ENCODE peak calls at places on chromosomes 2 and 18, in five cellular contexts. W is sigmoid colon, Y is suprapubic skin, T is stomach, B is transverse colon. R is an unnamed sample.

GRCh38 chr2:35410431-35411061 is 945.0 kb upstream of the CRIM1 start:
- DNase-seq in W (no peak), T (peak), Y (no peak), B (peak), R (peak)

GRCh38 chr18:54444309-54444914 is 86.7 kb downstream of the C18orf54 start:
- DNase-seq in T (peak), W (no peak), B (peak), Y (no peak), R (peak)

GRCh38 chr2:225773143-225773542 is 373.6 kb downstream of the NYAP2 start:
- DNase-seq in W (no peak), Y (no peak), T (no peak), B (no peak), R (no peak)

GRCh38 chr18:75635096-75635495 is 207.6 kb upstream of the SMIM21 start:
- DNase-seq in W (no peak), T (no peak), Y (no peak), B (no peak), R (no peak)

GRCh38 chr2:174198846-174199564 is 49.3 kb downstream of the OLA1 start:
- DNase-seq in T (no peak), W (no peak), Y (no peak), B (no peak), R (no peak)

GRCh38 chr2:221767106-221767878 is 195.2 kb upstream of the EPHA4 start:
- DNase-seq in W (no peak), T (no peak), Y (no peak), B (no peak), R (no peak)

GRCh38 chr2:177547772-177548171 is 155.2 kb downstream of the AGPS start:
- DNase-seq in W (no peak), Y (no peak), T (no peak), B (no peak), R (no peak)

GRCh38 chr2:2827237-2827636 is 496.2 kb upstream of the MYT1L start:
- DNase-seq in W (no peak), Y (no peak), B (no peak), T (peak), R (no peak)

GRCh38 chr2:155830817-155831579 is 501.5 kb downstream of the NR4A2 start:
- DNase-seq in B (no peak), Y (no peak), W (no peak), T (no peak), R (no peak)

GRCh38 chr2:178865537-178865936 is 58.3 kb upstream of the TTN start:
- DNase-seq in Y (no peak), B (no peak), W (no peak), T (no peak), R (no peak)

GRCh38 chr2:240803191-240803590 is 16.8 kb downstream of the KIF1A start:
- DNase-seq in W (no peak), B (no peak), Y (no peak), T (no peak), R (no peak)

GRCh38 chr2:84132371-84132770 is 326.7 kb downstream of the SUCLG1 start:
- DNase-seq in T (no peak), B (no peak), W (no peak), Y (no peak), R (no peak)

GRCh38 chr2:98883780-98884211 is 52.2 kb downstream of the CRACDL start:
- DNase-seq in W (no peak), Y (no peak), T (no peak), B (no peak), R (no peak)

GRCh38 chr18:27004056-27004829 is 138.7 kb upstream of the AQP4 start:
- DNase-seq in Y (no peak), W (no peak), B (no peak), T (no peak), R (no peak)

GRCh38 chr2:55672630-55673029 is 21.0 kb downstream of the PNPT1 start:
- DNase-seq in Y (no peak), B (no peak), W (no peak), T (no peak), R (no peak)

GRCh38 chr2:155368934-155369333 is 670.4 kb downstream of the KCNJ3 start:
- DNase-seq in Y (no peak), B (no peak), W (no peak), T (no peak), R (no peak)

GRCh38 chr2:164879901-164880535 is 38.4 kb upstream of the COBLL1 start:
- DNase-seq in B (no peak), T (no peak), Y (no peak), W (no peak), R (no peak)

GRCh38 chr2:151357359-151357758 is at the start of gene TNFAIP6:
- DNase-seq in W (no peak), Y (no peak), T (no peak), B (no peak), R (no peak)

GRCh38 chr18:32349728-32350395 is 120.8 kb downstream of the GAREM1 start:
- DNase-seq in W (peak), Y (peak), T (peak), B (peak), R (no peak)

GRCh38 chr2:183740241-183740640 is 616.0 kb downstream of the NUP35 start:
- DNase-seq in W (no peak), Y (no peak), T (peak), B (no peak), R (no peak)

GRCh38 chr2:157327200-157327599 is 1.6 kb upstream of the ERMN start:
- DNase-seq in T (no peak), Y (no peak), B (no peak), W (no peak), R (no peak)

GRCh38 chr2:216780843-216781242 is 79.0 kb downstream of the TNP1 start:
- DNase-seq in T (no peak), Y (no peak), B (no peak), W (no peak), R (no peak)

GRCh38 chr2:71646028-71646427 is 192.7 kb downstream of the DYSF start:
- DNase-seq in T (no peak), Y (no peak), W (peak), B (no peak), R (no peak)

GRCh38 chr2:226308981-226309380 is 490.6 kb downstream of the IRS1 start:
- DNase-seq in B (no peak), Y (no peak), W (no peak), T (no peak), R (no peak)

GRCh38 chr18:43277164-43277600 is at the start of gene SYT4:
- DNase-seq in W (no peak), B (no peak), T (peak), Y (no peak), R (no peak)

GRCh38 chr2:170822885-170823799 is 6.5 kb downstream of the GAD1 start:
- DNase-seq in Y (no peak), B (no peak), W (no peak), T (no peak), R (no peak)

GRCh38 chr2:174835797-174836255 is 71.6 kb upstream of the CHRNA1 start:
- DNase-seq in T (no peak), W (no peak), B (no peak), Y (no peak), R (no peak)

GRCh38 chr2:12289105-12289802 is 427.5 kb upstream of the TRIB2 start:
- DNase-seq in Y (no peak), B (no peak), T (no peak), W (no peak), R (no peak)

GRCh38 chr2:24832991-24833671 is 39.9 kb downstream of the CENPO start:
- DNase-seq in B (no peak), W (no peak), Y (peak), T (no peak), R (no peak)

GRCh38 chr2:30230479-30230854 is 867 bp upstream of the LBH start:
- DNase-seq in T (no peak), Y (no peak), B (no peak), W (peak), R (no peak)

DNA sequence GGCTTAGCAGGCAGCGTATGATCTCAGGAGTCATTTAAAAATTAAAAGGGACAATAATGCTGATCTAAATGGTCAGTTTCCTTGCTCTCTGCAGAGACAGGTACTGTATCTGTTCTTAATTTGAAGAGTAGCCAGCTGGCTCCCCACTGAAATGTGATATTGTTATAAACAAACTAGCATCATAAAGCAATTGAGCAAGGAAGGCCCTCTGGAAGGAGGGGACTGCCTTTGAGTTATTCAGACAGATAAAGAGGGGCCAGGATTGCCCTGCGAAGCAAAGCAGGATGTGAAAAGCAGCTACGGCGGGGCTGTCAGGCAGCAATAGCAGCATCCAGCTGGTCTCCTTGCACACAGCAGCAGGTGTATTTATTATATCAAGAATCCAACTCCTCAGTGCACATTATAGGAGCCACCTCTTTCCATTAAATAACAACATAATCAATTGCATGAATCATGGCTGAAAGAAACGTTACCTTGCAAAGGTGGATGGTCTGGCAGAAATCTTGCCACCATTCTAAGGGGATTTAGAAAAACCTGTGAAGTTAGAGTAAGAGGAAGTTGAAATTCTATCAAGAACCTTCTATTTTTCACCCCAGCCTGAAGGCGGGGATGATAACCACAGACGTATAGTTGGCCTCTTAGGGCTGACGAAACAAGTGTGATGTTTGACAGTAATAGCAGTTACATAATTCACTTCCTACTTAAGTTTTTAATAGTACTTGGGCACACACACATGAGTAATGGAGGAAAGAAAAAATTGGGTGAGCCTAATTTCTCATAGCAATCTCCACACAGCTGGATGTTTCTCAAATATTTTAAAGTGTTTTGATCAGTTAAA is 336.8 kb upstream of the SALL3 start:
- DNase-seq in Y (no peak), B (no peak), T (no peak), W (no peak), R (no peak)
- TF ChIP-seq POLR2AphosphoS5 in Y (no peak), B (no peak), T (no peak), W (no peak), R (no peak)

GRCh38 chr2:176002684-176003225 is 688 bp upstream of the LNPK start:
- DNase-seq in Y (peak), B (peak), W (peak), T (no peak), R (no peak)

GRCh38 chr2:176001281-176001902 is 675 bp downstream of the LNPK start:
- DNase-seq in T (peak), Y (peak), B (peak), W (peak), R (no peak)

GRCh38 chr2:175999283-175999819 is 2.7 kb downstream of the LNPK start:
- DNase-seq in B (no peak), W (no peak), Y (no peak), T (no peak), R (no peak)

GRCh38 chr2:176003958-176004357 is 1.9 kb upstream of the LNPK start:
- DNase-seq in Y (no peak), W (no peak), T (no peak), B (no peak), R (no peak)

GRCh38 chr2:176001903-176002683 is at the start of gene LNPK:
- DNase-seq in W (peak), Y (peak), B (peak), T (peak), R (peak)
- TF ChIP-seq POLR2AphosphoS5 in W (peak), Y (peak), B (peak), T (peak), R (peak)

GRCh38 chr2:191686079-191686478 is 8.1 kb downstream of the NABP1 start:
- DNase-seq in T (no peak), Y (no peak), W (no peak), B (no peak), R (no peak)

GRCh38 chr2:191679818-191680600 is 2.1 kb downstream of the NABP1 start:
- DNase-seq in Y (no peak), T (no peak), B (no peak), W (no peak), R (no peak)

GRCh38 chr2:191678437-191679110 is 638 bp downstream of the NABP1 start:
- DNase-seq in B (peak), T (peak), Y (peak), W (peak), R (no peak)

GRCh38 chr2:191680639-191681038 is 2.7 kb downstream of the NABP1 start:
- DNase-seq in Y (no peak), B (no peak), T (no peak), W (no peak), R (no peak)

DNA sequence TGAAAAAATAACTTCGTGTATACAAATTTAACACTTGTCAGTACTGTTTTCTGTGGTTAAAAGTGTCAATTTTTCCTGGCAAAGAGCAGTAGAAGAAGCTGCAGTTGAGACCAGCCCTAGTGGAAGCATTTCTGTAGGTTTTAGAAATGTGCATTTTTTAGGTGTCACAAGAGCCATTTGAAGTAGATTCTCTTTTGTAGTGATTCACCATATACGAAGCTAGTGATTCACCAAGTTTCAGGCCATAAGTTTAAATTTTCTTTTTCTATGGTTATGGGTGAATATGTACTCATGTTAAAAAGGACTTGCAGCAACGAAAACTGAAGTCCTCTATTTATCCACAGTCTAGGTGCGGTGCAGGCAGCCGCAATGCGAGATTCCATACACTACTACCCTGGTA is 4.2 kb downstream of the NABP1 start:
- DNase-seq in W (no peak), B (no peak), T (no peak), Y (no peak), R (no peak)
- TF ChIP-seq POLR2AphosphoS5 in W (no peak), B (no peak), T (no peak), Y (no peak), R (no peak)

DNA sequence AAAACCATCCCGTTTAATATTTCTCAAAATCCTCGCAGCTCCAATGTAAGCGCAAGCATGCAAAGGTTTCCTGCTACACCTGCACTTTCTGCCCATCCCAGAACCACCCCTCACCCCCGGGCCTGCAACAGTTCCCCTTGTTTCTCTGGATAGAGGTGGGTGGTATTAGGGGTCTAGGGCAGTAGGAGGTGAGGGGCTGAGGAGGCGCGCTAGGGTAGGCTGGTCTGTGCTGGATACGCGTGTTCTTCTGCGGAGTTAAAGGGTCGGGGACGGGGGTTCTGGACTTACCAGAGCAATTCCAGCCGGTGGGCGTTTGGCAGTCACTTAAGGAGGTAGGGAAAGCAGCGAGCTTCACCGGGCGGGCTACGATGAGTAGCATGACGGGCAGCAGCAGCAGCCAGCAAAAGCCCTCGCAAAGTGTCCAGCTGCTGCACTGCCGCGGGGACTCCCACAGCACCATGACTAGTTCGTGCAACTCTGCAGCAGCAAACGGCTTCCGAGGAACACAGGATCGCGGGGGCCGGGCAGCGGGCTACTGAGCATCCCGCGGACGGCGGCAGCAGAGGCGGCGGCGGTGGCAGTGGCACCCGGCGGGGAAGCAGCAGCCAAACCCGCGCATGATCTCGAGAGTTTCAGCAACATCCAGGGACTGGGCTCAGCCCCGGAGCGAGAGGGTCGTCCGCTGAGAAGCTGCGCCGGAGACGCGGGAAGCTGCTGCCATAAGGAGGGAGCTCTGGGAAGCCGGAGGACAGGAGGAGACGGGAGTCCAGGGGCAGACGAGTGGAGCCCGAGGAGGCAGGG is 468 bp downstream of the TMEFF2 start:
- DNase-seq in W (peak), B (no peak), T (no peak), Y (peak), R (no peak)
- TF ChIP-seq POLR2AphosphoS5 in W (no peak), B (no peak), T (no peak), Y (no peak), R (no peak)

GRCh38 chr18:39969813-39970494 is 1985.1 kb upstream of the PIK3C3 start:
- DNase-seq in W (no peak), B (no peak), T (no peak), Y (no peak), R (no peak)
- TF ChIP-seq POLR2AphosphoS5 in W (no peak), B (no peak), T (no peak), Y (no peak), R (no peak)

DNA sequence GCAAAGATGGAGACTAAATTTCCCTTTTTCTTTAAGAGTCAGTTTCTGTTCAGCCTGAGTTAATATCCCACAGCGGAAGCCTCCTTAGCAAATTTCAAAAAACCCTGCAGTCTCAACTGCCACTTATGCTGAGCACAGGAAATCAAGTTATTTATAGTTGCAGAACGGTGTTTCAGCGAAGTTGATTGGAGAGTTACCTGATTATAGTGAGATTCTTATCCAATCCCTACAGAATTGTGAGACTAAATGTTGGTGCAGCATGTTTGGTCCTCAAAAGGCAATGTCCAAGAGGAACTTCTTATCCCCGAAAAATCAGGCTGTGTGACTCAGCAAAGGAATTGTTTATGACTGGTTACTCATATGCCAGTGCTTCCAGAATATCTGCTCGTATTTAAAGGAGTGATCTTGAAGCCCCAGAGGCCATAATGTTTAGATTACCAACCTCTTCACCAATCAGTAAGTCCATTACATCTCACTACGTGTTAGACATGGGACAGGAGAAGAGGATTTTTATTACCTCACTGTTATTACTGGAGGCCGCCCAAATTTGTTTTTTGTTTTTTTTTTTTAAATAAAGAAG is 67.9 kb downstream of the LRRFIP1 start:
- DNase-seq in B (no peak), W (peak), Y (no peak), T (no peak), R (no peak)
- TF ChIP-seq POLR2AphosphoS5 in B (peak), W (peak), Y (no peak), T (peak), R (no peak)

DNA sequence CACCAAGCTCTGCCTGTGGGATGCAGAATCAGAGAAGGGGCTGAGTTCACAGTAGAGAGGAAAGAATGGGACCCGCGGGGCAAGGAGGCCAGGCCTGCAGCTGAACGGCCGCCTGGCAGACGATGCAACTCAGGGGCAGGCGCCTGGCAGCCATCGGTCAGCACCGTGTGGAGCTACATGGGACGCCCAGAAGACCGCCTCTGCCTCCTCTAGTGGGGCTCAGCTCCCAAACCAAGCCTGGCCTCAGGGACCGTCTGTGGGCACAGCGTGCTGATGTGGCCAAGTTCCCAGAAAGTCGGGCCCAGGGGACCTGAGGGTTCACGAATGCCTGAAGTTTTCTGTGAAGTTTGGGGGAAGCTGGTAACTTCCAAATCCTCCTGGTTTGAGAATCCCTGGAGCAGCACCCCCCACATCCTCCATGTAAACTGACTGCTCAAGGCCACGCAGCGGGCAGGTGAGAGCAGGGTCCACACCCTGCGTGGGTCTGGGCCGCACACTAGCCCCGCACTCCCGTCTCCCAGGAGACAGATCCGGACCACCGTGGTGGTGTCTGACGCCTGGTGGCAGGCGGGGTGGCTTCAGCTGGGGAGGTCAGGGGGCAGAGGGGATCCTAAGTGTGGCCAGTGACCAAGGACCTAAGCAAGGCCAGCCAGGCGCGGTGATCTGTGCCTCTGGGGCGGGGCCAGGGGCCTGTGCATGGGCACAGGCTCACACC is 14.6 kb downstream of the SNORC start:
- DNase-seq in W (no peak), Y (no peak), T (no peak), B (no peak), R (no peak)
- TF ChIP-seq POLR2AphosphoS5 in W (no peak), Y (no peak), T (no peak), B (no peak), R (no peak)

DNA sequence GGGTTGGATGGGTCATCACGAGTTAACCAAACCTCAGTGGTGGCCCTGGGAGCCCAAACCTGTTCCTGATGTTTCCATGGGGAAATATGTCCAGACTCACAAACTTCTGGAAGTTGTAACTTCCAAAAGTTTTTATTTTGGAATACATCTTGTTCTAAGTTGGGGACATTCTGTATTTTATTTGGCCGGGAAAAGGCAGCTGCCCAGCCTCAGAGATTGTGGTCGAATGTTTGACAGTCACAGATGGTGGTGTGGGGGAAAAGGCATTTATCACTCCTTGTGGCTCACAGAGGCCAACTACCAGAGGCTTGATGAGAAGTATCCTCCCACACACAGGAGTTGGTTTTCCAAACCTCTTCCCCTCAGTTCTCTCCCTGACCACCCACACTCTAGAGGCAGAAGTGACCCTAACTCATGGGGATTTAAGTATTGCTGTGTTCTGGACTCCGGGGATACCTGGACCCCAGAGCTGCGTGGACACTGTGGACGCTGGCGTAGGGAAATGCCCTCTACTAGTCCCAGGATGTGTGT is 124.7 kb upstream of the PPP1CB start:
- DNase-seq in W (peak), B (peak), Y (no peak), T (no peak), R (no peak)
- TF ChIP-seq POLR2AphosphoS5 in W (peak), B (peak), Y (no peak), T (peak), R (no peak)